ENCODE peak calls at places on chromosomes 12 and 14, in eight cellular contexts. J is bronchial epithelial cell; C is Kasumi-1; R is RKO; E is activated T-cell treated with anti-CD3 and anti-CD28 coated beads for 1 hour; V is activated T-helper 1 cell treated with anti-CD3 and anti-CD28 coated beads, Interleukin-2, amount 50 U/mL, for 16 hours; S is thoracic aorta; I is pancreas. D is an unnamed sample.

GRCh38 chr12:76329163-76329562 is 19.1 kb downstream of the BBS10 start:
- DNase-seq in C (no peak), J (peak), I (no peak), E (no peak), S (no peak), R (no peak), V (no peak), D (no peak)

GRCh38 chr14:57486767-57487379 is 6.8 kb downstream of the CCDC198 start:
- DNase-seq in J (peak), I (peak), R (peak), C (peak), V (no peak), E (no peak), S (no peak), D (peak)

GRCh38 chr12:54041097-54041690 is 8.3 kb downstream of the HOXC5 start:
- DNase-seq in S (no peak), E (no peak), J (no peak), I (no peak), R (no peak), C (no peak), V (no peak), D (no peak)

GRCh38 chr14:76811561-76811960 is 1.1 kb downstream of the ANGEL1 start:
- DNase-seq in R (peak), S (no peak), I (no peak), E (no peak), C (peak), V (no peak), J (peak), D (no peak)

GRCh38 chr14:94945615-94946014 is 175.7 kb upstream of the GSC start:
- DNase-seq in S (no peak), E (peak), C (no peak), J (no peak), I (no peak), R (no peak), V (no peak), D (no peak)

GRCh38 chr14:95502381-95502950 is 14.0 kb downstream of the SYNE3 start:
- DNase-seq in I (no peak), V (no peak), J (no peak), E (no peak), C (no peak), R (no peak), S (no peak), D (no peak)

GRCh38 chr12:67909091-67909531 is 80.1 kb upstream of the IFNG-AS1 start:
- DNase-seq in S (no peak), E (no peak), I (no peak), V (no peak), C (no peak), J (no peak), R (peak), D (no peak)

GRCh38 chr14:83071888-83072501 is 1538.3 kb upstream of the SEL1L start:
- DNase-seq in I (no peak), V (no peak), C (peak), J (peak), E (no peak), S (no peak), R (peak), D (no peak)

GRCh38 chr12:111792155-111792876 is 25.6 kb downstream of the ALDH2 start:
- DNase-seq in E (no peak), R (peak), S (no peak), V (no peak), C (no peak), J (peak), I (no peak), D (no peak)

GRCh38 chr12:116735084-116735483 is 2.8 kb downstream of the SPRING1 start:
- DNase-seq in R (no peak), C (no peak), I (no peak), V (no peak), J (no peak), E (no peak), S (no peak), D (no peak)

D was measured in Caco-2.